ENCODE peak calls at places on chromosome 2, in five cellular contexts. C is right lobe of liver, S is gastrocnemius medialis, D is midbrain, I is AG09309. E is an unnamed sample.

GRCh38 chr2:98569197-98569793 is 39.0 kb downstream of the COA5 start:
- DNase-seq in C (peak), S (no peak), D (no peak), I (no peak), E (no peak)

GRCh38 chr2:20599861-20600461 is 50.9 kb downstream of the HS1BP3 start:
- DNase-seq in C (peak), S (no peak), D (peak), I (no peak), E (peak)

GRCh38 chr2:119179951-119180350 is 21.4 kb upstream of the C1QL2 start:
- DNase-seq in C (no peak), S (no peak), D (no peak), I (no peak), E (no peak)

GRCh38 chr2:21251216-21251971 is 127.6 kb downstream of the TDRD15 start:
- DNase-seq in C (no peak), S (no peak), D (no peak), I (no peak), E (no peak)

GRCh38 chr2:230077851-230078547 is 9.3 kb upstream of the SLC16A14 start:
- DNase-seq in C (no peak), S (no peak), D (no peak), I (no peak), E (no peak)

GRCh38 chr2:126874961-126875360 is 23.7 kb upstream of the TEX51 start:
- DNase-seq in C (no peak), S (no peak), D (no peak), I (no peak), E (no peak)

GRCh38 chr2:167596072-167596471 is 651.3 kb downstream of the STK39 start:
- DNase-seq in C (no peak), S (no peak), D (no peak), I (no peak), E (no peak)

GRCh38 chr2:9768388-9768787 is 74.9 kb upstream of the TAF1B start:
- DNase-seq in C (no peak), S (no peak), D (no peak), I (no peak), E (no peak)

GRCh38 chr2:175176624-175177023 is 4.9 kb downstream of the ATP5MC3 start:
- DNase-seq in C (no peak), S (no peak), D (no peak), I (no peak), E (no peak)

GRCh38 chr2:15673919-15674636 is 82.4 kb downstream of the DDX1 start:
- DNase-seq in C (no peak), S (no peak), D (no peak), I (no peak), E (no peak)

GRCh38 chr2:20925265-20925889 is 102.5 kb upstream of the LDAH start:
- DNase-seq in C (no peak), S (no peak), D (no peak), I (no peak), E (no peak)

GRCh38 chr2:233707979-233708644 is 4.6 kb upstream of the UGT1A5 start:
- DNase-seq in C (no peak), S (no peak), D (no peak), I (no peak), E (no peak)

GRCh38 chr2:74712223-74713053 is 58.4 kb downstream of the SEMA4F start:
- DNase-seq in C (no peak), S (peak), D (no peak), I (no peak), E (no peak)

GRCh38 chr2:26292646-26293045 is 47.9 kb downstream of the HADHB start:
- DNase-seq in C (no peak), S (no peak), D (no peak), I (no peak), E (no peak)

GRCh38 chr2:127259355-127259754 is 34.6 kb downstream of the ERCC3 start:
- DNase-seq in C (no peak), S (no peak), D (no peak), I (no peak), E (no peak)

GRCh38 chr2:149661844-149662243 is 74.3 kb upstream of the MMADHC start:
- DNase-seq in C (no peak), S (no peak), D (no peak), I (peak), E (no peak)

E was measured in pons.